ENCODE peak calls at places on chromosomes 6 and 20, in nine cellular contexts. V, A, S, B, C, P, U, D and W are unnamed samples.

GRCh38 chr6:7197752-7198151 is 90.0 kb downstream of the RREB1 start:
- DNase-seq in V (no peak), A (no peak), S (no peak), B (no peak), C (no peak), P (no peak), U (no peak), D (no peak), W (no peak)

GRCh38 chr20:10280016-10280908 is 61.6 kb downstream of the SNAP25 start:
- DNase-seq in V (no peak), A (peak), S (no peak), B (peak), C (no peak), P (no peak), U (no peak), D (no peak), W (no peak)

GRCh38 chr6:106886922-106887797 is 87.4 kb downstream of the CD24 start:
- DNase-seq in V (no peak), A (no peak), S (no peak), B (no peak), C (no peak), P (no peak), U (no peak), D (no peak), W (no peak)

GRCh38 chr6:133730881-133731280 is 158.0 kb upstream of the TCF21 start:
- DNase-seq in V (peak), A (peak), S (no peak), B (peak), C (no peak), P (no peak), U (no peak), D (no peak), W (no peak)

GRCh38 chr6:154690857-154691256 is 42.4 kb upstream of the SCAF8 start:
- DNase-seq in V (no peak), A (no peak), S (no peak), B (no peak), C (no peak), P (no peak), U (no peak), D (peak), W (no peak)

GRCh38 chr6:130517444-130517931 is 151.7 kb downstream of the TMEM200A start:
- DNase-seq in V (peak), A (peak), S (no peak), B (no peak), C (peak), P (no peak), U (no peak), D (peak), W (no peak)

GRCh38 chr6:133992992-133993682 is 40.1 kb downstream of the TBPL1 start:
- DNase-seq in V (no peak), A (peak), S (peak), B (peak), C (no peak), P (no peak), U (no peak), D (no peak), W (no peak)

GRCh38 chr20:39019805-39020325 is 57.7 kb downstream of the DHX35 start:
- DNase-seq in V (peak), A (no peak), S (no peak), B (peak), C (peak), P (no peak), U (no peak), D (no peak), W (no peak)

GRCh38 chr6:11771473-11772048 is 7.0 kb downstream of the ADTRP start:
- DNase-seq in V (peak), A (peak), S (no peak), B (no peak), C (no peak), P (no peak), U (no peak), D (no peak), W (no peak)

GRCh38 chr6:15378864-15379263 is 133.0 kb downstream of the JARID2 start:
- DNase-seq in V (no peak), A (peak), S (no peak), B (no peak), C (no peak), P (no peak), U (no peak), D (no peak), W (no peak)

GRCh38 chr20:22568872-22569344 is 15.5 kb downstream of the FOXA2 start:
- DNase-seq in V (no peak), A (no peak), S (no peak), B (no peak), C (no peak), P (no peak), U (peak), D (no peak), W (peak)

GRCh38 chr6:99613398-99613704 is 6.7 kb downstream of the PRDM13 start:
- DNase-seq in V (peak), A (peak), S (peak), B (peak), C (peak), P (no peak), U (peak), D (no peak), W (no peak)

GRCh38 chr6:56540232-56540631 is 102.5 kb downstream of the DST start:
- DNase-seq in V (no peak), A (no peak), S (no peak), B (no peak), C (no peak), P (no peak), U (no peak), D (no peak), W (no peak)

GRCh38 chr6:114323784-114324183 is 19.0 kb downstream of the HS3ST5 start:
- DNase-seq in V (no peak), A (no peak), S (no peak), B (no peak), C (no peak), P (no peak), U (no peak), D (no peak), W (no peak)

GRCh38 chr20:50980071-50980681 is 21.6 kb downstream of the MOCS3 start:
- DNase-seq in V (peak), A (peak), S (no peak), B (peak), C (no peak), P (no peak), U (no peak), D (no peak), W (no peak)

GRCh38 chr20:24027229-24027628 is 38.6 kb upstream of the GGTLC1 start:
- DNase-seq in V (no peak), A (no peak), S (peak), B (peak), C (peak), P (no peak), U (peak), D (peak), W (peak)

GRCh38 chr6:132479131-132479530 is 33.8 kb downstream of the STX7 start:
- DNase-seq in V (no peak), A (no peak), S (no peak), B (no peak), C (no peak), P (no peak), U (no peak), D (no peak), W (no peak)

GRCh38 chr6:132475925-132476324 is 37.0 kb downstream of the STX7 start:
- DNase-seq in V (no peak), A (no peak), S (no peak), B (no peak), C (no peak), P (no peak), U (no peak), D (no peak), W (no peak)

GRCh38 chr6:132481189-132481588 is 31.7 kb downstream of the STX7 start:
- DNase-seq in V (no peak), A (no peak), S (no peak), B (no peak), C (no peak), P (no peak), U (no peak), D (no peak), W (no peak)

GRCh38 chr6:132482595-132482994 is 30.3 kb downstream of the STX7 start:
- DNase-seq in V (no peak), A (no peak), S (no peak), B (no peak), C (no peak), P (no peak), U (no peak), D (no peak), W (no peak)

GRCh38 chr6:132478697-132479096 is 34.2 kb downstream of the STX7 start:
- DNase-seq in V (no peak), A (no peak), S (no peak), B (no peak), C (no peak), P (no peak), U (no peak), D (no peak), W (no peak)
- H3K4me3 ChIP-seq in V (no peak), A (no peak), S (no peak), B (no peak), C (no peak), P (no peak), U (no peak), D (no peak), W (no peak)

GRCh38 chr6:83071707-83072106 is 4.2 kb downstream of the DOP1A start:
- DNase-seq in V (peak), A (no peak), S (no peak), B (no peak), C (no peak), P (no peak), U (no peak), D (no peak), W (no peak)
- H3K4me3 ChIP-seq in V (no peak), A (no peak), S (no peak), B (no peak), C (no peak), P (no peak), U (no peak), D (no peak), W (no peak)

GRCh38 chr20:49277786-49278035 is 146 bp downstream of the ZNFX1 start:
- DNase-seq in V (no peak), A (no peak), S (no peak), B (no peak), C (no peak), P (no peak), U (no peak), D (no peak), W (no peak)

GRCh38 chr20:49276201-49276894 is 1.5 kb downstream of the ZNFX1 start:
- DNase-seq in V (peak), A (peak), S (peak), B (peak), C (peak), P (no peak), U (no peak), D (peak), W (no peak)

GRCh38 chr20:49275634-49276033 is 2.2 kb downstream of the ZNFX1 start:
- DNase-seq in V (no peak), A (no peak), S (no peak), B (no peak), C (no peak), P (no peak), U (no peak), D (no peak), W (no peak)

GRCh38 chr20:49278036-49278816 is at the start of gene ZNFX1:
- DNase-seq in V (peak), A (peak), S (peak), B (peak), C (peak), P (peak), U (peak), D (peak), W (peak)

GRCh38 chr20:49276895-49277785 is 717 bp downstream of the ZNFX1 start:
- DNase-seq in V (no peak), A (no peak), S (peak), B (no peak), C (peak), P (no peak), U (no peak), D (no peak), W (peak)
- H3K4me3 ChIP-seq in V (peak), A (peak), S (peak), B (peak), C (peak), P (peak), U (peak), D (peak), W (peak)

GRCh38 chr6:124979294-124979678 is 17.0 kb downstream of the RNF217 start:
- DNase-seq in V (no peak), A (no peak), S (no peak), B (no peak), C (no peak), P (no peak), U (no peak), D (no peak), W (no peak)

GRCh38 chr6:124974770-124975377 is 12.6 kb downstream of the RNF217 start:
- DNase-seq in V (no peak), A (no peak), S (no peak), B (no peak), C (no peak), P (no peak), U (no peak), D (peak), W (no peak)

GRCh38 chr6:124977067-124977908 is 15.1 kb downstream of the RNF217 start:
- DNase-seq in V (no peak), A (peak), S (no peak), B (peak), C (no peak), P (no peak), U (no peak), D (no peak), W (no peak)

GRCh38 chr6:124982669-124983068 is 20.4 kb downstream of the RNF217 start:
- DNase-seq in V (no peak), A (no peak), S (no peak), B (no peak), C (no peak), P (no peak), U (no peak), D (no peak), W (no peak)

DNA sequence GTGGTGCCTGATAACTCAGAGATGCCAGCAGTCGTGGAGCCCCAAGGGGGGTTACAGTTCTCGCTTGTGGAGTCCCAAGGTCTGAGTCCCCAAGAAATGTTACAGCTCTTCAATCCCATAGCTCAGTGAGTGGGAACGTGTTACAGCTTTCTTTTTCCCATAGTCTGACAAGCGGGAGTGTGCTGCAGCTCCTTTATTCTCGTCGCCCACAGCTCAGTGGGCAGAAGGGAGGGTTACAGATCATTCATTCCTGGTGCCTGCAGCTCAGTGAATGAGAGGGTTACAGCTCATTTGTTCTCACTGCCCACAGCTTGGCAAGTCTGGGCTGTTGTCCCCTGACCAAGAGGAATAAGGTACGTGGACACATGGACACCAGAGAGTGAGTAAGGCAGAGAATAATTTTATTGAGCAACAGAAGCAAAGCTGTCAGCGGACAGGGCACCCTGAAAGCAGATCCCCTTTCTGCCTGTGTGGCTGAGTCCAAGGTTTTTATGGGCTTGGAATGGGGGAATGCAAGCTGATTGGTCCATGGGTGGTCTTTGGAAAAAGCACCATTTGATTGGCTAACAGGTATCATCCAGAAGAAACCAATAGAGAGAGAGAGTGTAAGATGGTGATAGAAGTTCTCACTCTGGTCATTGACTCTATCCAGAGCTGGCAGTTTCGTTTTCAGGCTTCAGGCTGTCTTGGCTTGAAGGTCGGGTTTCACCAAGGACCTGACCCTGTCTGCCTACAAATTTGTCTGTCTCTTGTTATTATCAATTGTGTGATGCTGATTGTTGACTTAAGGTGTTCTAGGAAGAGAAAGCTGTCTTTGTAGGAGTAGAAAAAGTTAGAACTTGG is 16.4 kb downstream of the RNF217 start:
- DNase-seq in V (no peak), A (no peak), S (no peak), B (no peak), C (no peak), P (no peak), U (no peak), D (no peak), W (no peak)
- H3K4me3 ChIP-seq in V (no peak), A (no peak), S (no peak), B (no peak), C (no peak), P (no peak), U (no peak), D (no peak), W (no peak)

GRCh38 chr20:57697540-57697939 is 12.3 kb downstream of the PMEPA1 start:
- DNase-seq in V (no peak), A (no peak), S (no peak), B (no peak), C (no peak), P (no peak), U (no peak), D (peak), W (no peak)

GRCh38 chr20:57699395-57699794 is 10.4 kb downstream of the PMEPA1 start:
- DNase-seq in V (no peak), A (no peak), S (no peak), B (no peak), C (no peak), P (no peak), U (no peak), D (no peak), W (no peak)

GRCh38 chr20:57701090-57701489 is 8.7 kb downstream of the PMEPA1 start:
- DNase-seq in V (no peak), A (no peak), S (no peak), B (no peak), C (no peak), P (no peak), U (no peak), D (no peak), W (no peak)

GRCh38 chr20:57698191-57698866 is 11.5 kb downstream of the PMEPA1 start:
- DNase-seq in V (peak), A (peak), S (no peak), B (peak), C (no peak), P (peak), U (peak), D (peak), W (no peak)

DNA sequence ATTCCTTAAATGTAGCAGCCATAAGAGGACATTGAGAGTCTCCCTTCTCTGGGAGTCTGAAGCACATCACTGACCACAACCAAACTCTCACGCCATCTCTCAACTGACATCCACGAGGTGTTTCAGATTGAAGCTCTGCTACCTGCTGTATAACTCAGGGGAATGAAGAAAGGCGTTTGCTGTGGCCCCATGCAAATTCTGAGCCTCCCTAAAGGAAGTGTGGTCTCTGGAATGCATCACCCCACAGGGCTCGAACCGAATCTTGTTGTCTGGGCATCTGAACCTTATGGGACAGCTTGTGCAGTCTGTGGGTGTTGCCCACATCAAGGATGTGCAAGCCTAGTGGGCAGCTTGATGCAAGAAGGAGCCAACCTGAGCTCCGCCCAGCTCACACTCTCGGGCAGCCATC is 10.9 kb downstream of the PMEPA1 start:
- DNase-seq in V (no peak), A (no peak), S (no peak), B (peak), C (no peak), P (peak), U (no peak), D (no peak), W (no peak)
- H3K4me3 ChIP-seq in V (no peak), A (no peak), S (no peak), B (peak), C (no peak), P (no peak), U (no peak), D (no peak), W (no peak)

DNA sequence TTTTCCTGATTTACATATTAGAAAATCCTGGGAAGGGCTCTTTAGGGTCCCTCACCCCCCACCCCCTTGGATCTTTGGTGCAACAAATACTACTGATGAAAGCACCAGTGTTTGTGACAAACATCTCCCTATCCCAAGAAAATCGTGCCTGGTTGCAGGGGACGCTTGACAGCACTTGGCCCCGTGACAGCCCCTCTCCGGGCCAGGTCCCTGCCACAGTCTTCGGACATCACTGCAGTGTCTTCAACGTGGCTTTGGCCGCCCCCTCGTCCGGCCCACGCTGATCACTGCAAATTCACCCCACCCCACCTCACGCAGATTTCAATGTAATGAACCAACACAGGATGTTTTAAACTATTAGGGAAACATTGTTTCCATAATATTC is 43.3 kb downstream of the GNAS start:
- DNase-seq in V (no peak), A (no peak), S (no peak), B (no peak), C (no peak), P (no peak), U (no peak), D (no peak), W (no peak)
- H3K4me3 ChIP-seq in V (no peak), A (no peak), S (no peak), B (peak), C (no peak), P (no peak), U (no peak), D (no peak), W (no peak)

GRCh38 chr6:28486533-28486932 is 29.1 kb downstream of the GPX6 start:
- DNase-seq in V (no peak), A (no peak), S (no peak), B (no peak), C (no peak), P (no peak), U (no peak), D (no peak), W (no peak)

GRCh38 chr6:28486988-28487742 is 28.4 kb downstream of the GPX6 start:
- DNase-seq in V (no peak), A (no peak), S (no peak), B (no peak), C (no peak), P (no peak), U (no peak), D (no peak), W (no peak)

GRCh38 chr6:28489366-28490190 is 26.0 kb downstream of the GPX6 start:
- DNase-seq in V (peak), A (peak), S (no peak), B (peak), C (peak), P (no peak), U (no peak), D (no peak), W (peak)

GRCh38 chr6:28490191-28490890 is 25.3 kb downstream of the GPX6 start:
- DNase-seq in V (no peak), A (peak), S (no peak), B (no peak), C (peak), P (no peak), U (no peak), D (no peak), W (no peak)

DNA sequence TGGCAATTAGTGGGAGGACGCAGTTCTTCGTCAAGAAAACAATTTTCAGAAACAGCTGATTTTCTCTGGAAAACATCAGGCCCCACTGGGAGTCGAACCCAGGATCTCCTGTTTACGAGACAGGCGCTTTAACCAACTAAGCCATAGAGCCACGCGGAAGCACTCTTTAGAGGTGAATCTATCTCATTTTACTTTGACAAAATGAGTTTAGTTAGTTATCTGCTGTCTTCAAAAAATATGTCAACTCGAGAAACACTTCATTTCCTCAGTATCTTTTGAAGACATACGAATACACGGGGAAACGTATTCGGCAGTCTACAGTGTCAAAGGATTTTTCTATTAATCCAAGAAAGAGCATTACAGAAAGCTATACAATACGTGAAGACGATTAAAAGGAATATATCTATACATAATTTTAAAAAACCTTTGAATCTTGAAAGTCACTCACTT is 26.7 kb downstream of the GPX6 start:
- DNase-seq in V (peak), A (peak), S (no peak), B (peak), C (peak), P (no peak), U (no peak), D (no peak), W (no peak)
- H3K4me3 ChIP-seq in V (peak), A (peak), S (no peak), B (peak), C (peak), P (peak), U (no peak), D (no peak), W (peak)